ENCODE peak calls at places on chromosomes 5 and 9, in six cellular contexts. One of them, this sample, is unnamed.

GRCh38 chr9:25421560-25421959 is 256.7 kb downstream of the TUSC1 start:
- DNase-seq in ovary: no peak
- DNase-seq in stomach: no peak
- DNase-seq in tibial nerve: no peak
- DNase-seq in A549: no peak
- DNase-seq in suprapubic skin: no peak
- DNase-seq in this sample: no peak

GRCh38 chr9:97853844-97854695 is 1.0 kb downstream of the FOXE1 start:
- DNase-seq in ovary: no peak
- DNase-seq in stomach: no peak
- DNase-seq in tibial nerve: no peak
- DNase-seq in A549: peak; percentile 87
- DNase-seq in suprapubic skin: no peak
- DNase-seq in this sample: no peak

GRCh38 chr5:58107704-58108103 is 352.2 kb downstream of the PLK2 start:
- DNase-seq in ovary: no peak
- DNase-seq in stomach: no peak
- DNase-seq in tibial nerve: no peak
- DNase-seq in A549: no peak
- DNase-seq in suprapubic skin: no peak
- DNase-seq in this sample: no peak

GRCh38 chr5:38426493-38426892 is 130.0 kb downstream of the LIFR start:
- DNase-seq in ovary: no peak
- DNase-seq in stomach: no peak
- DNase-seq in tibial nerve: no peak
- DNase-seq in A549: no peak
- DNase-seq in suprapubic skin: peak; percentile 9
- DNase-seq in this sample: no peak

GRCh38 chr9:93929231-93929630 is 25.9 kb downstream of the BARX1 start:
- DNase-seq in ovary: no peak
- DNase-seq in stomach: no peak
- DNase-seq in tibial nerve: no peak
- DNase-seq in A549: no peak
- DNase-seq in suprapubic skin: no peak
- DNase-seq in this sample: no peak

GRCh38 chr5:179188636-179189035 is 128.5 kb downstream of the ZNF354C start:
- DNase-seq in ovary: no peak
- DNase-seq in stomach: no peak
- DNase-seq in tibial nerve: no peak
- DNase-seq in A549: no peak
- DNase-seq in suprapubic skin: no peak
- DNase-seq in this sample: no peak

GRCh38 chr5:142540774-142541466 is 145.0 kb downstream of the FGF1 start:
- DNase-seq in ovary: no peak
- DNase-seq in stomach: no peak
- DNase-seq in tibial nerve: peak; percentile 18
- DNase-seq in A549: no peak
- DNase-seq in suprapubic skin: no peak
- DNase-seq in this sample: peak; percentile 86

GRCh38 chr5:76337949-76338589 is 65.0 kb upstream of the IQGAP2 start:
- DNase-seq in ovary: no peak
- DNase-seq in stomach: peak; percentile 69
- DNase-seq in tibial nerve: peak; percentile 35
- DNase-seq in A549: peak; percentile 73
- DNase-seq in suprapubic skin: no peak
- DNase-seq in this sample: no peak

GRCh38 chr9:100277166-100277979 is 75.4 kb downstream of the TEX10 start:
- DNase-seq in ovary: no peak
- DNase-seq in stomach: no peak
- DNase-seq in tibial nerve: no peak
- DNase-seq in A549: no peak
- DNase-seq in suprapubic skin: no peak
- DNase-seq in this sample: no peak

GRCh38 chr5:87361536-87362213 is 51.1 kb downstream of the CCNH start:
- DNase-seq in ovary: no peak
- DNase-seq in stomach: no peak
- DNase-seq in tibial nerve: no peak
- DNase-seq in A549: no peak
- DNase-seq in suprapubic skin: no peak
- DNase-seq in this sample: no peak

GRCh38 chr9:100427366-100428263 is 672 bp downstream of the MSANTD3 start:
- DNase-seq in ovary: peak; percentile 65
- DNase-seq in stomach: peak; percentile 35
- DNase-seq in tibial nerve: peak; percentile 22
- DNase-seq in A549: peak; percentile 83
- DNase-seq in suprapubic skin: peak; percentile 82
- DNase-seq in this sample: peak; percentile 85

GRCh38 chr5:151023047-151023615 is 2.7 kb downstream of the GPX3 start:
- DNase-seq in ovary: peak; percentile 54
- DNase-seq in stomach: peak; percentile 74
- DNase-seq in tibial nerve: peak; percentile 75
- DNase-seq in A549: no peak
- DNase-seq in suprapubic skin: no peak
- DNase-seq in this sample: no peak

GRCh38 chr9:120386390-120387131 is 193.4 kb downstream of the CDK5RAP2 start:
- DNase-seq in ovary: peak; percentile 46
- DNase-seq in stomach: peak; percentile 32
- DNase-seq in tibial nerve: no peak
- DNase-seq in A549: no peak
- DNase-seq in suprapubic skin: no peak
- DNase-seq in this sample: peak; percentile 55

GRCh38 chr9:21813575-21814473 is 11.4 kb downstream of the MTAP start:
- DNase-seq in ovary: peak; percentile 34
- DNase-seq in stomach: peak; percentile 66
- DNase-seq in tibial nerve: peak; percentile 74
- DNase-seq in A549: peak; percentile 85
- DNase-seq in suprapubic skin: no peak
- DNase-seq in this sample: peak; percentile 81

GRCh38 chr5:181187500-181188213 is 17.3 kb downstream of the TRIM7 start:
- DNase-seq in ovary: peak; percentile 87
- DNase-seq in stomach: peak; percentile 73
- DNase-seq in tibial nerve: peak; percentile 77
- DNase-seq in A549: peak; percentile 94
- DNase-seq in suprapubic skin: peak; percentile 89
- DNase-seq in this sample: peak; percentile 91

GRCh38 chr9:6667633-6668280 is 22.2 kb upstream of the GLDC start:
- DNase-seq in ovary: no peak
- DNase-seq in stomach: no peak
- DNase-seq in tibial nerve: no peak
- DNase-seq in A549: peak; percentile 53
- DNase-seq in suprapubic skin: no peak
- DNase-seq in this sample: no peak

GRCh38 chr9:36729902-36730301 is 157.2 kb downstream of the MELK start:
- DNase-seq in ovary: no peak
- DNase-seq in stomach: no peak
- DNase-seq in tibial nerve: no peak
- DNase-seq in A549: no peak
- DNase-seq in suprapubic skin: no peak
- DNase-seq in this sample: no peak

GRCh38 chr9:114389612-114390368 is 2.0 kb upstream of the AKNA start:
- DNase-seq in ovary: peak; percentile 35
- DNase-seq in stomach: no peak
- DNase-seq in tibial nerve: no peak
- DNase-seq in A549: no peak
- DNase-seq in suprapubic skin: no peak
- DNase-seq in this sample: no peak

GRCh38 chr9:32508728-32509127 is 17.3 kb downstream of the RIGI start:
- DNase-seq in ovary: no peak
- DNase-seq in stomach: no peak
- DNase-seq in tibial nerve: no peak
- DNase-seq in A549: no peak
- DNase-seq in suprapubic skin: no peak
- DNase-seq in this sample: no peak

GRCh38 chr5:166561759-166562158 is 1729.7 kb upstream of the WWC1 start:
- DNase-seq in ovary: no peak
- DNase-seq in stomach: no peak
- DNase-seq in tibial nerve: no peak
- DNase-seq in A549: no peak
- DNase-seq in suprapubic skin: no peak
- DNase-seq in this sample: no peak

GRCh38 chr5:163447875-163448274 is 10.5 kb downstream of the CCNG1 start:
- DNase-seq in ovary: no peak
- DNase-seq in stomach: no peak
- DNase-seq in tibial nerve: no peak
- DNase-seq in A549: no peak
- DNase-seq in suprapubic skin: no peak
- DNase-seq in this sample: no peak

GRCh38 chr5:139552893-139553575 is 8.1 kb upstream of the UBE2D2 start:
- DNase-seq in ovary: no peak
- DNase-seq in stomach: no peak
- DNase-seq in tibial nerve: no peak
- DNase-seq in A549: no peak
- DNase-seq in suprapubic skin: no peak
- DNase-seq in this sample: no peak

GRCh38 chr5:158431369-158432029 is 572.6 kb upstream of the CLINT1 start:
- DNase-seq in ovary: no peak
- DNase-seq in stomach: no peak
- DNase-seq in tibial nerve: no peak
- DNase-seq in A549: no peak
- DNase-seq in suprapubic skin: no peak
- DNase-seq in this sample: peak; percentile 71

GRCh38 chr9:7293091-7293490 is 506.5 kb downstream of the DMAC1 start:
- DNase-seq in ovary: no peak
- DNase-seq in stomach: no peak
- DNase-seq in tibial nerve: no peak
- DNase-seq in A549: no peak
- DNase-seq in suprapubic skin: no peak
- DNase-seq in this sample: no peak

GRCh38 chr9:28051559-28051958 is 478.3 kb upstream of the C9orf72 start:
- DNase-seq in ovary: no peak
- DNase-seq in stomach: no peak
- DNase-seq in tibial nerve: no peak
- DNase-seq in A549: no peak
- DNase-seq in suprapubic skin: no peak
- DNase-seq in this sample: no peak

GRCh38 chr9:137630126-137630525 is 11.3 kb downstream of the EHMT1 start:
- DNase-seq in ovary: no peak
- DNase-seq in stomach: no peak
- DNase-seq in tibial nerve: no peak
- DNase-seq in A549: no peak
- DNase-seq in suprapubic skin: no peak
- DNase-seq in this sample: no peak

GRCh38 chr9:137634016-137634415 is 15.2 kb downstream of the EHMT1 start:
- DNase-seq in ovary: no peak
- DNase-seq in stomach: no peak
- DNase-seq in tibial nerve: no peak
- DNase-seq in A549: no peak
- DNase-seq in suprapubic skin: no peak
- DNase-seq in this sample: no peak

GRCh38 chr9:137631608-137632431 is 13.0 kb downstream of the EHMT1 start:
- DNase-seq in ovary: no peak
- DNase-seq in stomach: no peak
- DNase-seq in tibial nerve: no peak
- DNase-seq in A549: no peak
- DNase-seq in suprapubic skin: no peak
- DNase-seq in this sample: no peak

GRCh38 chr9:137630684-137631083 is 11.9 kb downstream of the EHMT1 start:
- DNase-seq in ovary: no peak
- DNase-seq in stomach: no peak
- DNase-seq in tibial nerve: no peak
- DNase-seq in A549: no peak
- DNase-seq in suprapubic skin: no peak
- DNase-seq in this sample: no peak

GRCh38 chr9:137632432-137633161 is 13.8 kb downstream of the EHMT1 start:
- DNase-seq in ovary: no peak
- DNase-seq in stomach: no peak
- DNase-seq in tibial nerve: no peak
- DNase-seq in A549: no peak
- DNase-seq in suprapubic skin: no peak
- DNase-seq in this sample: no peak
- H3K4me1 ChIP-seq in ovary: peaks cover 28% of the 10 kb centered on the region
- H3K4me1 ChIP-seq in stomach: peaks cover 62% of the 10 kb centered on the region
- H3K4me1 ChIP-seq in tibial nerve: no peaks in the 10 kb centered on the region
- H3K4me1 ChIP-seq in A549: peaks cover 14% of the 10 kb centered on the region
- H3K4me1 ChIP-seq in suprapubic skin: peaks cover 47% of the 10 kb centered on the region
- H3K4me1 ChIP-seq in this sample: peaks cover 55% of the 10 kb centered on the region

DNA sequence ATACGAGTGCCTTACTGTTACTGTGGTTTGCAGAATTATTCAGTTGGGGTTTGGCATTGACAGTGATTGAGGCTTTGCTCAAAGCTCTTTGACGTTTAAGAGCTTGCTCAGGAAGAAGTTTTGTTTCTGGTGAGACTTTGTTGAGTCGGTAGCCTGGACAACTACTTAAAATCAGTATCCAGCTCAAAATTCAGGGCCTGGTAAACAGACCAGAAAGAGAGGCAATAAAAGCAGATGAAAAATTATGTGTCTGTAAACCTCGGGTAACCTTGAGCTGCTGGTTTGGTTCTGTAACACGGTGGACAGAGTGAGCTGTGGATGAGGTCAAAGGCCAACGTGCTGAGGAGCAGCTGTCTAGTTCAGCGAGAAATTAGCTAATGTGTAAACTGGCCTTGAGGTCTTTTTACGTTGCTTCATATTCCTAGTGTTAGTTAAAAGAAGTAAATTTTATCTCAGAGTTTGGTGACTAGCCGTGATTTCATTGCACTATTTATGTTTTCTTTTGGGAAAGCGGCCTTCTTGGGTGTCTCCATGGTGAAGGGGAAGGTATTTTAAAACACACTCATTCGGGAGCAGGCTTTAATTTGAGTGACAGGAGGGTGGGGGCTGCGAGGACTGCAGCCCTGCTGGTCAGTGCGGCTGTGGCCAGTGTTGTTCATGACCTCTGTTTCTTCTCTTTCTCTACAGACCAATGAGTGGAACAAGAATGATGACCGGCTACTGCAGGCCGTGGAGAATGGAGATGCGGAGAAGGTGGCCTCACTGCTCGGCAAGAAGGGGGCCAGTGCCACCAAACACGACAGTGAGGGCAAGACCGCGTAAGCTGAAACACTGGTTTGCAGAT is 82.0 kb upstream of the TTC23L start:
- DNase-seq in ovary: peak; percentile 44
- DNase-seq in stomach: no peak
- DNase-seq in tibial nerve: no peak
- DNase-seq in A549: no peak
- DNase-seq in suprapubic skin: no peak
- DNase-seq in this sample: no peak
- H3K27ac ChIP-seq in ovary: peak overlapping the region; percentile 15
- H3K27ac ChIP-seq in stomach: no peak overlapping the region
- H3K27ac ChIP-seq in tibial nerve: no peak overlapping the region
- H3K27ac ChIP-seq in A549: peak overlapping the region; percentile 9
- H3K27ac ChIP-seq in suprapubic skin: no peak overlapping the region
- H3K27ac ChIP-seq in this sample: peak overlapping the region; percentile 3

GRCh38 chr9:96616817-96617438 is 2.7 kb downstream of the CDC14B start:
- DNase-seq in ovary: no peak
- DNase-seq in stomach: no peak
- DNase-seq in tibial nerve: no peak
- DNase-seq in A549: no peak
- DNase-seq in suprapubic skin: no peak
- DNase-seq in this sample: no peak
- TF ChIP-seq EP300 in ovary: no peak
- TF ChIP-seq EP300 in stomach: no peak
- TF ChIP-seq EP300 in tibial nerve: no peak
- TF ChIP-seq EP300 in A549: no peak
- TF ChIP-seq EP300 in suprapubic skin: no peak
- TF ChIP-seq EP300 in this sample: no peak

DNA sequence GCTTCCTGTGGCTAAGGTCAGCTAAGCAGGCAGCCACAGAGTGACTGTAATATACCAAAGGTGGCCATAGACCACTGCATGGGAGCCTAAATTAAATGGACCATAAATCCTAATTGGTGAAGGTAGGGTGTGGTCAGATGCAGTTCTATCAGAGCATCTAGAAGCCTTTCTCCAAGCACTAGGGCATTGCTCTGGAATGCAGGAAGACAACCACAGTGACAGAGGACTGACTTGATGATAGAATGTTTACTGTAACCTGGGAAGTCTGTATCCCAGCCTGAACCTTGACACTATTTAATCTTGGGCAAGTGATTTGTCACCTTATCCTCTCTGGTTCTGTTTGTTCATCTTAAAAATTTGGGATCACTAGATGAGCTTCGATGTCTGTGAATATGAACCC is 2.3 kb downstream of the FBXO38 start:
- DNase-seq in ovary: no peak
- DNase-seq in stomach: no peak
- DNase-seq in tibial nerve: no peak
- DNase-seq in A549: no peak
- DNase-seq in suprapubic skin: no peak
- DNase-seq in this sample: no peak
- H3K4me1 ChIP-seq in ovary: peaks cover 6% of the 10 kb centered on the region
- H3K4me1 ChIP-seq in stomach: peaks cover 77% of the 10 kb centered on the region
- H3K4me1 ChIP-seq in tibial nerve: no peaks in the 10 kb centered on the region
- H3K4me1 ChIP-seq in A549: peaks cover 13% of the 10 kb centered on the region
- H3K4me1 ChIP-seq in suprapubic skin: peaks cover 31% of the 10 kb centered on the region
- H3K4me1 ChIP-seq in this sample: peaks cover 28% of the 10 kb centered on the region

This sample was measured in sigmoid colon.